ENCODE peak calls at places on chromosomes 2 and 18, in five cellular contexts. C is NCI-H1930, L is islet precursor cell, E is GM10248, F is KBM-7. Q is an unnamed sample.

GRCh38 chr2:235238537-235238936 is 255.3 kb upstream of the AGAP1 start:
- DNase-seq in C (no peak), L (no peak), E (no peak), F (no peak), Q (no peak)

GRCh38 chr18:59691046-59691395 is 6.2 kb downstream of the CCBE1 start:
- DNase-seq in C (no peak), L (no peak), E (no peak), F (no peak), Q (no peak)

GRCh38 chr2:188474316-188474715 is 182.6 kb downstream of the GULP1 start:
- DNase-seq in C (no peak), L (no peak), E (no peak), F (no peak), Q (no peak)

GRCh38 chr2:209577376-209578357 is 153.8 kb downstream of the MAP2 start:
- DNase-seq in C (no peak), L (no peak), E (peak; percentile 16), F (peak; percentile 25), Q (no peak)

GRCh38 chr2:36965751-36966369 is 476 bp downstream of the STRN start:
- DNase-seq in C (no peak), L (peak; percentile 90), E (peak; percentile 56), F (peak; percentile 45), Q (no peak)

GRCh38 chr2:174708713-174709112 is 55.6 kb downstream of the CHRNA1 start:
- DNase-seq in C (no peak), L (no peak), E (no peak), F (no peak), Q (no peak)

GRCh38 chr2:241811952-241812729 is 3.1 kb downstream of the NEU4 start:
- DNase-seq in C (no peak), L (no peak), E (no peak), F (no peak), Q (no peak)

GRCh38 chr18:77571743-77572142 is 322.1 kb downstream of the GALR1 start:
- DNase-seq in C (no peak), L (no peak), E (no peak), F (no peak), Q (no peak)

GRCh38 chr2:225999692-226000091 is 600.2 kb downstream of the NYAP2 start:
- DNase-seq in C (no peak), L (no peak), E (no peak), F (no peak), Q (no peak)

GRCh38 chr18:39945076-39945475 is 2010.0 kb upstream of the PIK3C3 start:
- DNase-seq in C (no peak), L (no peak), E (no peak), F (no peak), Q (no peak)

GRCh38 chr2:3001595-3002184 is 375.9 kb downstream of the EIPR1 start:
- DNase-seq in C (no peak), L (no peak), E (no peak), F (peak; percentile 32), Q (no peak)

GRCh38 chr18:60064271-60064670 is 164.5 kb downstream of the PMAIP1 start:
- DNase-seq in C (no peak), L (no peak), E (no peak), F (no peak), Q (no peak)

GRCh38 chr18:75247041-75247551 is 36.5 kb downstream of the TSHZ1 start:
- DNase-seq in C (no peak), L (no peak), E (peak; percentile 45), F (peak; percentile 14), Q (no peak)

Q was measured in GM12878.